ENCODE peak calls at places on chromosomes 1 and 21, in seven cellular contexts. One of them, this sample, is unnamed.

GRCh38 chr1:206467915-206468314 is 2.4 kb upstream of the IKBKE start:
- DNase-seq in upper lobe of right lung: peak; percentile 92
- DNase-seq in left ventricle myocardium inferior: peak; percentile 36
- DNase-seq in OCI-LY7: peak; percentile 78
- DNase-seq in fibroblast of lung: no peak
- DNase-seq in adrenal gland: peak; percentile 72
- DNase-seq in cardiac muscle cell: peak; percentile 69
- DNase-seq in this sample: no peak

GRCh38 chr1:247456914-247457638 is 828 bp downstream of the OR2B11 start:
- DNase-seq in OCI-LY7: no peak
- DNase-seq in upper lobe of right lung: peak; percentile 68
- DNase-seq in left ventricle myocardium inferior: no peak
- DNase-seq in adrenal gland: no peak
- DNase-seq in cardiac muscle cell: no peak
- DNase-seq in fibroblast of lung: no peak
- DNase-seq in this sample: no peak

GRCh38 chr1:3060601-3061551 is 8.1 kb upstream of the PRDM16 start:
- DNase-seq in upper lobe of right lung: peak; percentile 54
- DNase-seq in cardiac muscle cell: no peak
- DNase-seq in OCI-LY7: no peak
- DNase-seq in left ventricle myocardium inferior: no peak
- DNase-seq in fibroblast of lung: peak; percentile 28
- DNase-seq in adrenal gland: no peak
- DNase-seq in this sample: no peak

GRCh38 chr1:64686828-64687724 is 57.8 kb upstream of the RAVER2 start:
- DNase-seq in fibroblast of lung: peak; percentile 49
- DNase-seq in cardiac muscle cell: peak; percentile 45
- DNase-seq in OCI-LY7: peak; percentile 45
- DNase-seq in upper lobe of right lung: no peak
- DNase-seq in adrenal gland: peak; percentile 36
- DNase-seq in left ventricle myocardium inferior: no peak
- DNase-seq in this sample: peak; percentile 25

GRCh38 chr1:10965621-10966226 is 46.7 kb upstream of the TARDBP start:
- DNase-seq in OCI-LY7: peak; percentile 14
- DNase-seq in upper lobe of right lung: peak; percentile 87
- DNase-seq in cardiac muscle cell: no peak
- DNase-seq in fibroblast of lung: no peak
- DNase-seq in left ventricle myocardium inferior: peak; percentile 38
- DNase-seq in adrenal gland: peak; percentile 47
- DNase-seq in this sample: peak; percentile 21

GRCh38 chr1:93882269-93882668 is 3.3 kb upstream of the DNTTIP2 start:
- DNase-seq in left ventricle myocardium inferior: no peak
- DNase-seq in OCI-LY7: no peak
- DNase-seq in cardiac muscle cell: no peak
- DNase-seq in fibroblast of lung: no peak
- DNase-seq in upper lobe of right lung: no peak
- DNase-seq in adrenal gland: no peak
- DNase-seq in this sample: no peak

GRCh38 chr1:53656062-53656915 is 82.7 kb downstream of the GLIS1 start:
- DNase-seq in OCI-LY7: no peak
- DNase-seq in adrenal gland: no peak
- DNase-seq in fibroblast of lung: peak; percentile 84
- DNase-seq in left ventricle myocardium inferior: no peak
- DNase-seq in upper lobe of right lung: peak; percentile 19
- DNase-seq in cardiac muscle cell: no peak
- DNase-seq in this sample: no peak

GRCh38 chr21:45228171-45228641 is 59.5 kb downstream of the POFUT2 start:
- DNase-seq in fibroblast of lung: peak; percentile 99
- DNase-seq in cardiac muscle cell: peak; percentile 14
- DNase-seq in left ventricle myocardium inferior: no peak
- DNase-seq in upper lobe of right lung: no peak
- DNase-seq in adrenal gland: peak; percentile 73
- DNase-seq in OCI-LY7: no peak
- DNase-seq in this sample: peak; percentile 88

GRCh38 chr1:152959801-152960451 is 10.5 kb upstream of the SPRR4 start:
- DNase-seq in OCI-LY7: no peak
- DNase-seq in adrenal gland: no peak
- DNase-seq in fibroblast of lung: no peak
- DNase-seq in left ventricle myocardium inferior: no peak
- DNase-seq in cardiac muscle cell: no peak
- DNase-seq in upper lobe of right lung: no peak
- DNase-seq in this sample: no peak

GRCh38 chr1:25672763-25673409 is 56.3 kb downstream of the MAN1C1 start:
- DNase-seq in cardiac muscle cell: no peak
- DNase-seq in adrenal gland: no peak
- DNase-seq in OCI-LY7: no peak
- DNase-seq in upper lobe of right lung: no peak
- DNase-seq in fibroblast of lung: peak; percentile 53
- DNase-seq in left ventricle myocardium inferior: no peak
- DNase-seq in this sample: no peak

GRCh38 chr1:89607156-89607555 is 25.8 kb upstream of the LRRC8C start:
- DNase-seq in left ventricle myocardium inferior: no peak
- DNase-seq in fibroblast of lung: no peak
- DNase-seq in adrenal gland: no peak
- DNase-seq in upper lobe of right lung: no peak
- DNase-seq in OCI-LY7: no peak
- DNase-seq in cardiac muscle cell: no peak
- DNase-seq in this sample: no peak

GRCh38 chr1:161313554-161314200 is 504 bp upstream of the SDHC start:
- DNase-seq in cardiac muscle cell: no peak
- DNase-seq in left ventricle myocardium inferior: no peak
- DNase-seq in fibroblast of lung: no peak
- DNase-seq in adrenal gland: no peak
- DNase-seq in OCI-LY7: no peak
- DNase-seq in upper lobe of right lung: no peak
- DNase-seq in this sample: no peak

GRCh38 chr1:16386454-16387113 is 19.5 kb downstream of the SZRD1 start:
- DNase-seq in left ventricle myocardium inferior: no peak
- DNase-seq in upper lobe of right lung: no peak
- DNase-seq in adrenal gland: peak; percentile 80
- DNase-seq in fibroblast of lung: peak; percentile 84
- DNase-seq in cardiac muscle cell: no peak
- DNase-seq in OCI-LY7: no peak
- DNase-seq in this sample: no peak

GRCh38 chr1:8120693-8121260 is 94.7 kb upstream of the ERRFI1 start:
- DNase-seq in adrenal gland: no peak
- DNase-seq in cardiac muscle cell: no peak
- DNase-seq in left ventricle myocardium inferior: no peak
- DNase-seq in OCI-LY7: no peak
- DNase-seq in fibroblast of lung: peak; percentile 74
- DNase-seq in upper lobe of right lung: no peak
- DNase-seq in this sample: no peak

GRCh38 chr21:42306366-42307035 is 8.7 kb downstream of the TFF3 start:
- DNase-seq in fibroblast of lung: no peak
- DNase-seq in cardiac muscle cell: no peak
- DNase-seq in adrenal gland: peak; percentile 17
- DNase-seq in left ventricle myocardium inferior: no peak
- DNase-seq in OCI-LY7: no peak
- DNase-seq in upper lobe of right lung: no peak
- DNase-seq in this sample: no peak

GRCh38 chr1:181664543-181664942 is 181.2 kb downstream of the CACNA1E start:
- DNase-seq in upper lobe of right lung: no peak
- DNase-seq in cardiac muscle cell: no peak
- DNase-seq in left ventricle myocardium inferior: no peak
- DNase-seq in OCI-LY7: no peak
- DNase-seq in fibroblast of lung: no peak
- DNase-seq in adrenal gland: no peak
- DNase-seq in this sample: no peak

GRCh38 chr1:155184835-155185782 is 11.5 kb downstream of the TRIM46 start:
- DNase-seq in fibroblast of lung: no peak
- DNase-seq in upper lobe of right lung: peak; percentile 84
- DNase-seq in cardiac muscle cell: no peak
- DNase-seq in OCI-LY7: peak; percentile 77
- DNase-seq in adrenal gland: peak; percentile 47
- DNase-seq in left ventricle myocardium inferior: peak; percentile 47
- DNase-seq in this sample: no peak

GRCh38 chr1:188769181-188769580 is 1708.5 kb downstream of the BRINP3 start:
- DNase-seq in OCI-LY7: no peak
- DNase-seq in cardiac muscle cell: no peak
- DNase-seq in upper lobe of right lung: no peak
- DNase-seq in left ventricle myocardium inferior: no peak
- DNase-seq in fibroblast of lung: no peak
- DNase-seq in adrenal gland: no peak
- DNase-seq in this sample: no peak

GRCh38 chr1:230087034-230087721 is 20.1 kb downstream of the GALNT2 start:
- DNase-seq in left ventricle myocardium inferior: no peak
- DNase-seq in upper lobe of right lung: no peak
- DNase-seq in OCI-LY7: no peak
- DNase-seq in fibroblast of lung: no peak
- DNase-seq in cardiac muscle cell: no peak
- DNase-seq in adrenal gland: no peak
- DNase-seq in this sample: no peak

GRCh38 chr1:184973308-184974085 is 811 bp downstream of the NIBAN1 start:
- DNase-seq in adrenal gland: peak; percentile 61
- DNase-seq in upper lobe of right lung: peak; percentile 77
- DNase-seq in fibroblast of lung: peak; percentile 64
- DNase-seq in OCI-LY7: no peak
- DNase-seq in cardiac muscle cell: peak; percentile 33
- DNase-seq in left ventricle myocardium inferior: peak; percentile 59
- DNase-seq in this sample: peak; percentile 66

GRCh38 chr1:10211805-10212405 is 1.5 kb downstream of the KIF1B start:
- DNase-seq in upper lobe of right lung: no peak
- DNase-seq in OCI-LY7: no peak
- DNase-seq in cardiac muscle cell: peak; percentile 43
- DNase-seq in left ventricle myocardium inferior: no peak
- DNase-seq in adrenal gland: peak; percentile 46
- DNase-seq in fibroblast of lung: no peak
- DNase-seq in this sample: no peak

GRCh38 chr21:27674037-27674436 is 707.1 kb upstream of the ADAMTS5 start:
- DNase-seq in cardiac muscle cell: no peak
- DNase-seq in adrenal gland: no peak
- DNase-seq in OCI-LY7: no peak
- DNase-seq in left ventricle myocardium inferior: no peak
- DNase-seq in fibroblast of lung: peak; percentile 84
- DNase-seq in upper lobe of right lung: no peak
- DNase-seq in this sample: no peak

GRCh38 chr21:32382108-32382601 is 10.7 kb downstream of the URB1 start:
- DNase-seq in adrenal gland: no peak
- DNase-seq in cardiac muscle cell: no peak
- DNase-seq in OCI-LY7: no peak
- DNase-seq in upper lobe of right lung: no peak
- DNase-seq in left ventricle myocardium inferior: no peak
- DNase-seq in fibroblast of lung: peak; percentile 92
- DNase-seq in this sample: no peak

GRCh38 chr1:50416553-50417453 is 6.4 kb downstream of the DMRTA2 start:
- DNase-seq in left ventricle myocardium inferior: no peak
- DNase-seq in fibroblast of lung: no peak
- DNase-seq in upper lobe of right lung: no peak
- DNase-seq in adrenal gland: no peak
- DNase-seq in cardiac muscle cell: no peak
- DNase-seq in OCI-LY7: no peak
- DNase-seq in this sample: no peak

GRCh38 chr1:246065592-246065991 is 441.5 kb downstream of the SMYD3 start:
- DNase-seq in adrenal gland: no peak
- DNase-seq in OCI-LY7: no peak
- DNase-seq in fibroblast of lung: no peak
- DNase-seq in upper lobe of right lung: no peak
- DNase-seq in left ventricle myocardium inferior: no peak
- DNase-seq in cardiac muscle cell: no peak
- DNase-seq in this sample: no peak

GRCh38 chr21:45472445-45473365 is 67.7 kb downstream of the COL18A1 start:
- DNase-seq in fibroblast of lung: no peak
- DNase-seq in adrenal gland: no peak
- DNase-seq in upper lobe of right lung: no peak
- DNase-seq in OCI-LY7: no peak
- DNase-seq in left ventricle myocardium inferior: no peak
- DNase-seq in cardiac muscle cell: no peak
- DNase-seq in this sample: no peak

GRCh38 chr1:22488319-22488718 is 36.7 kb downstream of the ZBTB40 start:
- DNase-seq in cardiac muscle cell: peak; percentile 74
- DNase-seq in adrenal gland: no peak
- DNase-seq in upper lobe of right lung: no peak
- DNase-seq in left ventricle myocardium inferior: no peak
- DNase-seq in OCI-LY7: no peak
- DNase-seq in fibroblast of lung: no peak
- DNase-seq in this sample: no peak

GRCh38 chr1:22487781-22488180 is 36.1 kb downstream of the ZBTB40 start:
- DNase-seq in fibroblast of lung: no peak
- DNase-seq in OCI-LY7: no peak
- DNase-seq in left ventricle myocardium inferior: no peak
- DNase-seq in cardiac muscle cell: no peak
- DNase-seq in upper lobe of right lung: no peak
- DNase-seq in adrenal gland: no peak
- DNase-seq in this sample: no peak

GRCh38 chr1:22484741-22485140 is 33.1 kb downstream of the ZBTB40 start:
- DNase-seq in cardiac muscle cell: no peak
- DNase-seq in adrenal gland: no peak
- DNase-seq in OCI-LY7: no peak
- DNase-seq in upper lobe of right lung: no peak
- DNase-seq in left ventricle myocardium inferior: no peak
- DNase-seq in fibroblast of lung: no peak
- DNase-seq in this sample: no peak

DNA sequence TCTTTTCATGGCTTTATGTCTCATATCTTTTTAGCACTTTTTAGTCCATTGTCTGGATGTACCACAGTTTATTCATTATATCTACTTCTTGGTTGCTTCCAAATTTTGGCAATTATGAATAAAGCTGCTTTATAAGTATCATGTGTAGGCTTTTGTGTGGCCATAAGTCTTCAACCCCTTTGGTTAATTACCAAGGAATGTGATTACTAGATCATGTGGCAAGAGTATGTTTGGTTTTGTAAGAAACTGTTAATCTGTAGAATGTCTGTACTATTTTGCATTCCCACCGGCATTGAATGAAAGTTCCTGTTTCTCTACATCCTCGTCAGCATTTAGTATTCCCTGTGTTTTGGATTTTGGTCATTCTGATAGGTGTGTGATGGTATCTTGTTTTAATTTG is 31.5 kb downstream of the ZBTB40 start:
- DNase-seq in left ventricle myocardium inferior: no peak
- DNase-seq in cardiac muscle cell: no peak
- DNase-seq in OCI-LY7: no peak
- DNase-seq in fibroblast of lung: no peak
- DNase-seq in upper lobe of right lung: no peak
- DNase-seq in adrenal gland: no peak
- DNase-seq in this sample: no peak
- H3K9me3 ChIP-seq in left ventricle myocardium inferior: peaks cover 19% of the 10 kb centered on the region
- H3K9me3 ChIP-seq in cardiac muscle cell: no peaks in the 10 kb centered on the region
- H3K9me3 ChIP-seq in OCI-LY7: peaks cover 17% of the 10 kb centered on the region
- H3K9me3 ChIP-seq in fibroblast of lung: no peaks in the 10 kb centered on the region
- H3K9me3 ChIP-seq in upper lobe of right lung: no peaks in the 10 kb centered on the region
- H3K9me3 ChIP-seq in adrenal gland: no peaks in the 10 kb centered on the region
- H3K9me3 ChIP-seq in this sample: no peaks in the 10 kb centered on the region

GRCh38 chr1:85199667-85200366 is 999 bp downstream of the SYDE2 start:
- DNase-seq in upper lobe of right lung: no peak
- DNase-seq in fibroblast of lung: no peak
- DNase-seq in cardiac muscle cell: no peak
- DNase-seq in OCI-LY7: no peak
- DNase-seq in adrenal gland: no peak
- DNase-seq in left ventricle myocardium inferior: no peak
- DNase-seq in this sample: no peak
- H3K27ac ChIP-seq in upper lobe of right lung: peak overlapping the region; percentile 95
- H3K27ac ChIP-seq in fibroblast of lung: no peak overlapping the region
- H3K27ac ChIP-seq in cardiac muscle cell: peak overlapping the region; percentile 100
- H3K27ac ChIP-seq in OCI-LY7: no peak overlapping the region
- H3K27ac ChIP-seq in adrenal gland: no peak overlapping the region
- H3K27ac ChIP-seq in left ventricle myocardium inferior: peak overlapping the region; percentile 98
- H3K27ac ChIP-seq in this sample: peak overlapping the region; percentile 86

GRCh38 chr1:36285450-36286101 is 20.6 kb upstream of the SH3D21 start:
- DNase-seq in upper lobe of right lung: no peak
- DNase-seq in OCI-LY7: peak; percentile 88
- DNase-seq in cardiac muscle cell: peak; percentile 88
- DNase-seq in fibroblast of lung: peak; percentile 84
- DNase-seq in adrenal gland: peak; percentile 83
- DNase-seq in left ventricle myocardium inferior: no peak
- DNase-seq in this sample: peak; percentile 69
- H3K9me3 ChIP-seq in upper lobe of right lung: no peaks in the 10 kb centered on the region
- H3K9me3 ChIP-seq in OCI-LY7: no peaks in the 10 kb centered on the region
- H3K9me3 ChIP-seq in cardiac muscle cell: no peaks in the 10 kb centered on the region
- H3K9me3 ChIP-seq in fibroblast of lung: no peaks in the 10 kb centered on the region
- H3K9me3 ChIP-seq in adrenal gland: no peaks in the 10 kb centered on the region
- H3K9me3 ChIP-seq in left ventricle myocardium inferior: no peaks in the 10 kb centered on the region
- H3K9me3 ChIP-seq in this sample: no peaks in the 10 kb centered on the region

GRCh38 chr1:70877343-70877742 is 170.3 kb downstream of the PTGER3 start:
- DNase-seq in OCI-LY7: no peak
- DNase-seq in upper lobe of right lung: no peak
- DNase-seq in fibroblast of lung: no peak
- DNase-seq in adrenal gland: no peak
- DNase-seq in left ventricle myocardium inferior: no peak
- DNase-seq in cardiac muscle cell: no peak
- DNase-seq in this sample: no peak
- H3K27ac ChIP-seq in OCI-LY7: no peak overlapping the region
- H3K27ac ChIP-seq in upper lobe of right lung: no peak overlapping the region
- H3K27ac ChIP-seq in fibroblast of lung: no peak overlapping the region
- H3K27ac ChIP-seq in adrenal gland: no peak overlapping the region
- H3K27ac ChIP-seq in left ventricle myocardium inferior: no peak overlapping the region
- H3K27ac ChIP-seq in cardiac muscle cell: no peak overlapping the region
- H3K27ac ChIP-seq in this sample: no peak overlapping the region

This sample was measured in CD8-positive, alpha-beta memory T cell.